ENCODE peak calls at places on chromosomes 13 and 19, in six cellular contexts. U is NCI-H1092; G is AG04450; A is ascending aorta; I is stimulated activated CD4-positive, alpha-beta T cell treated with anti-CD3 and anti-CD28 coated beads, Interleukin-1b, Interleukin-23, amount 100 ng/mL, for 24 hours; M is brain microvascular endothelial cell. L is an unnamed sample.

GRCh38 chr19:45448887-45449299 is 18.9 kb upstream of the FOSB start:
- DNase-seq in U (no peak), M (no peak), I (no peak), A (no peak), G (no peak), L (no peak)

GRCh38 chr13:48828962-48829405 is 146.7 kb upstream of the FNDC3A start:
- DNase-seq in G (no peak), U (peak; percentile 70), A (no peak), I (no peak), M (no peak), L (no peak)

GRCh38 chr19:6833166-6833790 is 54.1 kb upstream of the ADGRE1 start:
- DNase-seq in A (no peak), G (no peak), I (no peak), U (no peak), M (no peak), L (no peak)

GRCh38 chr13:79528356-79528755 is 47.4 kb downstream of the NDFIP2 start:
- DNase-seq in A (no peak), M (no peak), I (no peak), U (no peak), G (no peak), L (no peak)

GRCh38 chr19:38701455-38702063 is 42.7 kb downstream of the CAPN12 start:
- DNase-seq in G (no peak), A (peak; percentile 82), I (no peak), M (no peak), U (no peak), L (no peak)

GRCh38 chr19:40685563-40685962 is 4.9 kb downstream of the NUMBL start:
- DNase-seq in I (no peak), U (no peak), M (no peak), A (no peak), G (no peak), L (no peak)

GRCh38 chr13:24910502-24911134 is 146.6 kb downstream of the RNF17 start:
- DNase-seq in I (no peak), G (no peak), U (no peak), M (no peak), A (no peak), L (no peak)

GRCh38 chr19:13882419-13882795 is 5.5 kb downstream of the NANOS3 start:
- DNase-seq in A (no peak), I (no peak), G (no peak), U (no peak), M (no peak), L (no peak)